ENCODE peak calls at places on chromosomes 1 and 21, in five cellular contexts. H is A549, R is endothelial cell of umbilical vein, F is GM12878, D is K562. J is an unnamed sample.

GRCh38 chr21:28283652-28284490 is 708.8 kb downstream of the LTN1 start:
- DNase-seq in D (no peak), H (no peak), R (peak), F (no peak), J (no peak)

GRCh38 chr1:201748331-201748730 is 80.6 kb upstream of the IPO9 start:
- DNase-seq in H (peak), R (peak), F (no peak), D (no peak), J (no peak)

GRCh38 chr1:13763991-13764390 is 64.0 kb downstream of the PRDM2 start:
- DNase-seq in H (no peak), F (no peak), R (no peak), D (no peak), J (no peak)

GRCh38 chr1:200901350-200901749 is 6.7 kb downstream of the INAVA start:
- DNase-seq in R (no peak), H (no peak), D (no peak), F (no peak), J (no peak)

GRCh38 chr1:12040457-12041051 is 21.3 kb downstream of the MIIP start:
- DNase-seq in F (peak), R (no peak), H (peak), D (peak), J (no peak)

GRCh38 chr1:12709696-12710095 is 6.2 kb upstream of the AADACL3 start:
- DNase-seq in R (no peak), H (no peak), F (no peak), D (no peak), J (no peak)

GRCh38 chr1:158126425-158126824 is 54.3 kb upstream of the CD1D start:
- DNase-seq in H (no peak), F (no peak), R (no peak), D (no peak), J (no peak)

GRCh38 chr1:238581332-238581731 is 690.6 kb upstream of the ZP4 start:
- DNase-seq in D (no peak), F (no peak), H (no peak), R (no peak), J (no peak)

GRCh38 chr1:108007531-108007930 is 42.6 kb upstream of the VAV3 start:
- DNase-seq in H (no peak), D (no peak), F (no peak), R (no peak), J (no peak)

GRCh38 chr1:173476197-173476663 is 905 bp upstream of the PRDX6 start:
- DNase-seq in H (no peak), R (no peak), F (no peak), D (no peak), J (no peak)

GRCh38 chr1:246588322-246588721 is 22.1 kb downstream of the CNST start:
- DNase-seq in D (no peak), H (no peak), R (peak), F (no peak), J (no peak)

GRCh38 chr1:89363196-89363595 is 663 bp upstream of the GBP6 start:
- DNase-seq in H (no peak), F (peak), R (no peak), D (no peak), J (no peak)

GRCh38 chr1:36160388-36160948 is 4.5 kb downstream of the MAP7D1 start:
- DNase-seq in H (no peak), R (no peak), F (no peak), D (no peak), J (peak)

GRCh38 chr1:17109897-17110554 is 9.2 kb downstream of the PADI2 start:
- DNase-seq in H (no peak), F (no peak), R (no peak), D (no peak), J (no peak)

GRCh38 chr1:232334811-232335210 is 295.1 kb downstream of the SIPA1L2 start:
- DNase-seq in F (no peak), R (no peak), H (no peak), D (no peak), J (no peak)

GRCh38 chr1:103084176-103084575 is 24.1 kb downstream of the COL11A1 start:
- DNase-seq in F (no peak), H (no peak), R (no peak), D (no peak), J (no peak)

GRCh38 chr1:48644950-48645605 is 131.6 kb downstream of the BEND5 start:
- DNase-seq in F (no peak), H (no peak), D (no peak), R (no peak), J (no peak)

GRCh38 chr1:53949651-53950050 is 3.5 kb downstream of the LRRC42 start:
- DNase-seq in R (no peak), H (no peak), F (no peak), D (no peak), J (no peak)

GRCh38 chr1:40450491-40451237 is 388 bp downstream of the ZFP69B start:
- DNase-seq in F (peak), D (peak), R (peak), H (peak), J (peak)

GRCh38 chr21:41235214-41235613 is 67.3 kb downstream of the BACE2 start:
- DNase-seq in F (no peak), R (peak), H (no peak), D (no peak), J (no peak)

GRCh38 chr21:46457801-46458314 is 833 bp upstream of the DIP2A start:
- DNase-seq in F (no peak), R (peak), D (peak), H (peak), J (peak)

GRCh38 chr1:216600730-216601426 is 122.4 kb downstream of the ESRRG start:
- DNase-seq in D (no peak), F (no peak), R (peak), H (peak), J (no peak)

GRCh38 chr1:76944942-76945341 is 77.7 kb downstream of the ST6GALNAC5 start:
- DNase-seq in D (no peak), R (no peak), H (no peak), F (no peak), J (no peak)

GRCh38 chr1:160755864-160756616 is 17.0 kb downstream of the SLAMF7 start:
- DNase-seq in H (no peak), F (no peak), D (no peak), R (no peak), J (no peak)

GRCh38 chr1:209704584-209704983 is at the start of gene HSD11B1:
- DNase-seq in H (no peak), R (no peak), D (no peak), F (no peak), J (peak)

GRCh38 chr1:33724348-33724747 is 139.5 kb upstream of the HMGB4 start:
- DNase-seq in D (no peak), F (no peak), H (no peak), R (no peak), J (no peak)

GRCh38 chr1:94106716-94107115 is 14.2 kb downstream of the ABCA4 start:
- DNase-seq in F (no peak), H (no peak), R (no peak), D (no peak), J (no peak)

GRCh38 chr1:103516693-103517092 is 8.8 kb upstream of the RNPC3 start:
- DNase-seq in D (no peak), H (no peak), F (no peak), R (peak), J (no peak)

GRCh38 chr1:145849356-145850165 is 4.1 kb downstream of the NUDT17 start:
- DNase-seq in D (peak), F (no peak), H (no peak), R (peak), J (no peak)

GRCh38 chr1:156384007-156384406 is 15.0 kb downstream of the RHBG start:
- DNase-seq in R (no peak), F (no peak), D (no peak), H (no peak), J (peak)

GRCh38 chr1:22888320-22889075 is 84.2 kb downstream of the LACTBL1 start:
- DNase-seq in H (no peak), D (no peak), R (peak), F (no peak), J (no peak)

GRCh38 chr1:174191255-174191906 is 32.1 kb downstream of the RABGAP1L start:
- DNase-seq in D (no peak), R (peak), H (peak), F (no peak), J (no peak)

GRCh38 chr1:163761898-163762297 is 440.1 kb downstream of the NUF2 start:
- DNase-seq in R (no peak), D (no peak), H (no peak), F (no peak), J (no peak)

GRCh38 chr1:212589434-212589833 is 19.1 kb upstream of the ATF3 start:
- DNase-seq in R (no peak), H (no peak), F (no peak), D (no peak), J (no peak)

GRCh38 chr1:152050886-152051764 is 14.3 kb upstream of the S100A11 start:
- DNase-seq in F (no peak), D (peak), R (no peak), H (peak), J (peak)

GRCh38 chr1:68213843-68214242 is 18.5 kb downstream of the WLS start:
- DNase-seq in H (no peak), R (peak), D (no peak), F (no peak), J (no peak)

GRCh38 chr1:54219688-54220003 is 19.7 kb downstream of the MRPL37 start:
- DNase-seq in F (no peak), D (no peak), R (no peak), H (no peak), J (peak)

GRCh38 chr1:9151326-9151860 is 22.5 kb upstream of the GPR157 start:
- DNase-seq in D (no peak), H (no peak), R (no peak), F (no peak), J (no peak)

GRCh38 chr1:21937372-21938121 is 437 bp upstream of the HSPG2 start:
- DNase-seq in F (no peak), D (peak), R (peak), H (peak), J (peak)

GRCh38 chr1:197127513-197127912 is 19.0 kb downstream of the ASPM start:
- DNase-seq in D (no peak), F (no peak), R (no peak), H (no peak), J (no peak)

DNA sequence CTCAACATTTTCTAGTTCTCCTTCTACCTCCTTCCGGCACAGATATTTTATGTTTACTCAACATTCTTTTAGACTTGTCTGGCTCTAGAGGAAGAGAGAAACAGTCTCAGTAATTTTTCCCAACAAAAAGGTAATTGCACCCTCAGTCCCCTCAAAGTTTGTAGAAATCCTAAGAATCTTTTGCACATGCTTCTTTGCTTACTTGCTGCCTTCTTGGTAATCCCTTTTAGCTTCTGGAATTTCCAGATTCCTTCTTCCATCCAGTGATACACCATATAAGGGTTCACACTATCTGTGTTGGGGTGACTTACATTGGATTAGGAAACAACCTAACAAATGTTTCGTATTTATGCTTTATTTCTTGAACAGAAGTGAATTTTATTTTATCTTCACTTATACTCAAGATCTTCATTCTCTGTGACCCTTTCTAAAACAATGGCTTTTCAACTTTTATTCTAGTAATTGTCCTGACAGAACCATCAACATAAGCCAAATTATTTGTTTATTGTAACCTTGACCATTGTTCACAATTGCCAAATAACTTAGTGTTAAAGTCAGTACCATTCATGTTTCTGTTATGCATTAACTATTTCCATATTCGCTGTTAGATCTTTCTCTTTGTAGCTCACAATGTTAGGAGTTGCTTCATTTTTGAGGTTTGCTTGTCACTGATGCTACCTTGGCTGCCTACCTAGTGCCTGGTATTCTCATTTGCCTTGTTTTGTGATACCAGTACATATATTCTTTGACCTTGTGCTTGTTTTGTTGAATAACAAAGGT is 238.1 kb downstream of the HMCN1 start:
- DNase-seq in R (no peak), F (no peak), H (no peak), D (no peak), J (no peak)
- TF ChIP-seq MYC in R (no peak), F (no peak), H (no peak), D (no peak), J (no peak)

GRCh38 chr1:204997616-204998015 is 45.4 kb upstream of the CNTN2 start:
- DNase-seq in R (no peak), F (no peak), H (no peak), D (no peak), J (no peak)

GRCh38 chr1:205003358-205004145 is 39.5 kb upstream of the CNTN2 start:
- DNase-seq in H (no peak), D (no peak), F (no peak), R (no peak), J (no peak)

GRCh38 chr1:205004296-205004813 is 38.7 kb upstream of the CNTN2 start:
- DNase-seq in R (no peak), D (no peak), F (no peak), H (no peak), J (no peak)

GRCh38 chr1:204996981-204997380 is 46.0 kb upstream of the CNTN2 start:
- DNase-seq in H (no peak), D (no peak), F (no peak), R (no peak), J (no peak)

GRCh38 chr1:205001101-205001620 is 41.9 kb upstream of the CNTN2 start:
- DNase-seq in D (no peak), H (no peak), R (no peak), F (no peak), J (no peak)
- TF ChIP-seq POLR2A in D (no peak), H (no peak), R (no peak), F (no peak), J (no peak)

GRCh38 chr1:10901091-10901893 is 104.8 kb upstream of the CASZ1 start:
- DNase-seq in H (no peak), R (no peak), D (no peak), F (no peak), J (no peak)
- TF ChIP-seq MYC in H (no peak), R (no peak), D (no peak), F (no peak), J (no peak)

GRCh38 chr1:44679468-44679867 is 5.0 kb downstream of the ARMH1 start:
- DNase-seq in D (no peak), F (no peak), H (no peak), R (no peak), J (no peak)
- TF ChIP-seq POLR2A in D (no peak), F (no peak), H (no peak), R (no peak), J (no peak)

J was measured in NB4.